ENCODE peak calls at places on chromosome 11, in five cellular contexts. Y is tibial nerve, Q is IMR-90, D is Peyer's patch, E is heart left ventricle. Z is an unnamed sample.
A peak's percentile ranks its signal among the peaks of the same experiment; 100 is the strongest.

GRCh38 chr11:130786987-130787688 is 129.1 kb downstream of the SNX19 start:
- DNase-seq in Q (peak; percentile 46), Y (no peak), D (no peak), E (no peak), Z (no peak)

GRCh38 chr11:124825876-124826275 is 25.7 kb upstream of the MSANTD2 start:
- DNase-seq in E (no peak), Q (no peak), D (no peak), Y (no peak), Z (no peak)

GRCh38 chr11:75668508-75669297 is at the start of gene MAP6:
- DNase-seq in E (peak; percentile 67), Q (no peak), D (peak; percentile 54), Y (no peak), Z (peak; percentile 81)

GRCh38 chr11:69801513-69802335 is 17.5 kb downstream of the FGF3 start:
- DNase-seq in E (no peak), Q (no peak), D (no peak), Y (no peak), Z (peak; percentile 10)

GRCh38 chr11:115665958-115666357 is 161.7 kb upstream of the CADM1 start:
- DNase-seq in Y (no peak), Q (peak; percentile 50), D (no peak), E (no peak), Z (no peak)

GRCh38 chr11:31412946-31413345 is 43.3 kb downstream of the DNAJC24 start:
- DNase-seq in E (no peak), Q (peak; percentile 78), D (no peak), Y (no peak), Z (no peak)

GRCh38 chr11:13076961-13077360 is 67.8 kb downstream of the RASSF10 start:
- DNase-seq in D (no peak), Y (no peak), E (no peak), Q (no peak), Z (no peak)

GRCh38 chr11:125423247-125423849 is 72.7 kb downstream of the FEZ1 start:
- DNase-seq in D (no peak), Y (no peak), Q (no peak), E (no peak), Z (peak; percentile 13)

GRCh38 chr11:133988686-133989410 is 32.1 kb upstream of the IGSF9B start:
- DNase-seq in Y (no peak), D (no peak), Q (no peak), E (peak; percentile 84), Z (no peak)

GRCh38 chr11:57248780-57249383 is 11.8 kb upstream of the APLNR start:
- DNase-seq in Y (peak; percentile 29), Q (peak; percentile 67), D (peak; percentile 57), E (peak; percentile 81), Z (peak; percentile 77)

GRCh38 chr11:121800704-121801516 is 315.1 kb downstream of the BLID start:
- DNase-seq in D (no peak), Q (no peak), E (no peak), Y (no peak), Z (no peak)

GRCh38 chr11:128544625-128545024 is 42.7 kb downstream of the ETS1 start:
- DNase-seq in Y (no peak), Q (peak; percentile 77), D (no peak), E (no peak), Z (no peak)

GRCh38 chr11:62880231-62880802 is 379 bp upstream of the SLC3A2 start:
- DNase-seq in E (peak; percentile 67), D (no peak), Y (no peak), Q (peak; percentile 88), Z (peak; percentile 75)

GRCh38 chr11:134586726-134587125 is 174.7 kb upstream of the B3GAT1 start:
- DNase-seq in D (no peak), E (no peak), Y (no peak), Q (no peak), Z (no peak)

GRCh38 chr11:126765196-126765595 is 235.4 kb downstream of the KIRREL3 start:
- DNase-seq in Y (no peak), D (no peak), Q (no peak), E (no peak), Z (no peak)

GRCh38 chr11:46302866-46303265 is 25.4 kb downstream of the CREB3L1 start:
- DNase-seq in E (no peak), D (no peak), Y (no peak), Q (no peak), Z (no peak)

GRCh38 chr11:70251583-70252285 is 18.8 kb upstream of the PPFIA1 start:
- DNase-seq in E (no peak), D (no peak), Y (no peak), Q (no peak), Z (no peak)

GRCh38 chr11:100578966-100579365 is 108.1 kb upstream of the ARHGAP42 start:
- DNase-seq in D (no peak), E (no peak), Y (no peak), Q (peak; percentile 61), Z (no peak)

GRCh38 chr11:18105086-18105801 is 638 bp downstream of the SAAL1 start:
- DNase-seq in Q (no peak), Y (no peak), D (no peak), E (no peak), Z (peak; percentile 41)

GRCh38 chr11:40306938-40307548 is 1152.4 kb downstream of the LRRC4C start:
- DNase-seq in D (no peak), E (no peak), Q (peak; percentile 63), Y (no peak), Z (peak; percentile 15)

GRCh38 chr11:120894207-120894989 is 129.5 kb upstream of the TBCEL start:
- DNase-seq in Y (no peak), D (no peak), E (no peak), Q (no peak), Z (no peak)

GRCh38 chr11:569273-569885 is 6.9 kb upstream of the PHRF1 start:
- DNase-seq in Y (no peak), E (peak; percentile 74), D (no peak), Q (no peak), Z (no peak)

GRCh38 chr11:12827929-12828812 is 153.9 kb downstream of the TEAD1 start:
- DNase-seq in Q (peak; percentile 79), Y (peak; percentile 33), D (peak; percentile 67), E (no peak), Z (peak; percentile 36)

GRCh38 chr11:71488968-71489265 is 35.9 kb downstream of the NADSYN1 start:
- DNase-seq in Y (no peak), E (no peak), D (no peak), Q (no peak), Z (no peak)

GRCh38 chr11:109998921-109999320 is 94.3 kb upstream of the ZC3H12C start:
- DNase-seq in Q (no peak), E (no peak), Y (no peak), D (no peak), Z (no peak)

GRCh38 chr11:2783536-2784082 is 83.8 kb upstream of the KCNQ1OT1 start:
- DNase-seq in Y (no peak), Q (peak; percentile 4), E (no peak), D (no peak), Z (no peak)

GRCh38 chr11:69489031-69489745 is 7.7 kb downstream of the LINC01488 start:
- DNase-seq in E (peak; percentile 74), Y (no peak), D (no peak), Q (no peak), Z (no peak)

GRCh38 chr11:1967641-1968225 is 20.6 kb downstream of the MRPL23 start:
- DNase-seq in Y (no peak), E (no peak), Q (no peak), D (no peak), Z (no peak)

GRCh38 chr11:8229299-8230177 is 34.1 kb downstream of the LMO1 start:
- DNase-seq in E (peak; percentile 66), Q (no peak), D (no peak), Y (no peak), Z (no peak)

GRCh38 chr11:74671520-74672196 is 59.6 kb downstream of the CHRDL2 start:
- DNase-seq in E (no peak), Y (no peak), Q (peak; percentile 86), D (no peak), Z (no peak)

GRCh38 chr11:95231881-95232605 is 1.0 kb upstream of the SESN3 start:
- DNase-seq in Y (peak; percentile 52), E (peak; percentile 76), Q (no peak), D (peak; percentile 82), Z (peak; percentile 83)

GRCh38 chr11:495537-495931 is 11.5 kb downstream of the RNH1 start:
- DNase-seq in Y (no peak), Q (peak; percentile 51), D (no peak), E (no peak), Z (no peak)

GRCh38 chr11:35337919-35338316 is 81.4 kb downstream of the SLC1A2 start:
- DNase-seq in D (no peak), E (no peak), Q (no peak), Y (no peak), Z (no peak)

GRCh38 chr11:35332524-35332923 is 86.8 kb downstream of the SLC1A2 start:
- DNase-seq in E (no peak), Q (no peak), Y (no peak), D (no peak), Z (no peak)

GRCh38 chr11:35334385-35335090 is 84.8 kb downstream of the SLC1A2 start:
- DNase-seq in Y (no peak), D (no peak), Q (no peak), E (no peak), Z (no peak)

GRCh38 chr11:35337136-35337918 is 82.0 kb downstream of the SLC1A2 start:
- DNase-seq in D (no peak), E (no peak), Y (no peak), Q (peak; percentile 99), Z (peak; percentile 4)

GRCh38 chr11:35335226-35335625 is 84.1 kb downstream of the SLC1A2 start:
- DNase-seq in Y (no peak), Q (no peak), E (no peak), D (no peak), Z (no peak)
- TF ChIP-seq POLR2A in Y (no peak), Q (no peak), E (no peak), D (no peak), Z (no peak)

GRCh38 chr11:43947815-43948214 is 5.4 kb downstream of the C11orf96 start:
- DNase-seq in Y (no peak), E (no peak), D (no peak), Q (no peak), Z (no peak)
- TF ChIP-seq POLR2A in Y (no peak), E (no peak), D (no peak), Q (no peak), Z (no peak)

GRCh38 chr11:93567406-93567819 is 24.2 kb upstream of the SMCO4 start:
- DNase-seq in E (peak; percentile 78), Y (no peak), Q (no peak), D (no peak), Z (no peak)
- TF ChIP-seq POLR2A in E (no peak), Y (no peak), Q (no peak), D (no peak), Z (no peak)

DNA sequence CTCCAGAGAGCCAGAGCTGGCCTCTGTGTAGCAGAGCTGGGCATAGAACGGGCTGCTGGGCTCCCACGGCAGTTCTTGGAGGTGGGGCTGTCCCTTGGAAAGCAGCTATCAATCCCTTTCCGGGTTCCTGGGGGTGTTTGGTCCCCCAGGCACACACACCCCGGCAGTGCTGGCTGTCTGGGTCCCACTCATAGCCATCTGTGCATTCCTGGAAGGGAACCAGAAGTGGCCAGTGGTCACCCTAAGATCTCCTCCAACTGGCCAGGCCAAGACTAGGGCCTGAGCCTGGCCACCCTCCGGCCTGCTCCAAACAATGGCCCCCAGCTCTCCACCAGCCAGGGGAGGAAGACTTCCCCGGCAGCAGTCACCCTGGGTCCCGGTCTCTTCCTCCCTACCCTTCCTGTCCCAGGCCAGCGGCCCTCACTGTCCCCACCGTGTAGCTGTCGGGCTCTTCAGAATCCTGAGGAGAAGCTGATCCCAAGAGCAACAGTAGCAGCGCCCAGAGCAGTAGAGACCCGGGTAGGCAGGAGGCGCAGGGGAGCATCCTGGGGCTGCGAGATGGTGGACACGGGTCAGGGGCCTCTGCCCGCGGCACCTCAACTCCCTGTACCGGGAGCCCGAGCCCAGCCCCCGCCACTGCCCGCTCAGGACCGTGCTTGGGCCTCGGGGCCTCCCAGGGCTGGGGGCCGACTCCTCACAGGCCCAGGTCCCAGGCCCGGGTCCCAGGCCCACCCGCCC is 620 bp downstream of the EFEMP2 start:
- DNase-seq in E (peak; percentile 73), Q (no peak), D (peak; percentile 48), Y (no peak), Z (no peak)
- TF ChIP-seq POLR2A in E (no peak), Q (no peak), D (no peak), Y (no peak), Z (no peak)

GRCh38 chr11:119091083-119091650 is 6.5 kb downstream of the HMBS start:
- DNase-seq in Q (peak; percentile 50), Y (no peak), D (no peak), E (no peak), Z (peak; percentile 58)
- TF ChIP-seq POLR2A in Q (no peak), Y (no peak), D (no peak), E (no peak), Z (no peak)